ENCODE peak calls at places on chromosomes 16 and 17, in seven cellular contexts. I is ELR; F is endothelial cell of umbilical vein; K is naive thymus-derived CD8-positive, alpha-beta T cell; L is EL; N is progenitor cell of endocrine pancreas; Y is stimulated activated CD4-positive, alpha-beta T cell treated with anti-CD3 and anti-CD28 coated beads, Interleukin-1b, Interleukin-23, amount 100 ng/mL, for 1 hour. M is an unnamed sample.

GRCh38 chr17:15413101-15413750 is 54.2 kb downstream of the CDRT4 start:
- DNase-seq in I (no peak), F (no peak), K (no peak), L (no peak), N (no peak), Y (no peak), M (no peak)

GRCh38 chr17:41937970-41938851 is 7.8 kb downstream of the ODAD4 start:
- DNase-seq in I (no peak), F (no peak), K (no peak), L (no peak), N (no peak), Y (no peak), M (no peak)

GRCh38 chr17:76677406-76677805 is 33.4 kb downstream of the MXRA7 start:
- DNase-seq in I (no peak), F (no peak), K (no peak), L (no peak), N (no peak), Y (no peak), M (no peak)

GRCh38 chr17:65190467-65191095 is 53.4 kb downstream of the RGS9 start:
- DNase-seq in I (peak), F (no peak), K (no peak), L (peak), N (no peak), Y (no peak), M (no peak)

GRCh38 chr16:55912022-55912421 is 36.8 kb upstream of the CES5A start:
- DNase-seq in I (no peak), F (no peak), K (no peak), L (no peak), N (no peak), Y (no peak), M (no peak)

GRCh38 chr17:5583426-5584382 is 605 bp downstream of the NLRP1 start:
- DNase-seq in I (no peak), F (peak), K (no peak), L (peak), N (no peak), Y (no peak), M (no peak)

GRCh38 chr16:72246423-72246822 is 74.5 kb upstream of the PMFBP1 start:
- DNase-seq in I (no peak), F (no peak), K (no peak), L (no peak), N (no peak), Y (no peak), M (no peak)

GRCh38 chr17:561118-561517 is 153.5 kb downstream of the VPS53 start:
- DNase-seq in I (peak), F (peak), K (no peak), L (peak), N (no peak), Y (no peak), M (no peak)

GRCh38 chr16:72285728-72286127 is 113.8 kb upstream of the PMFBP1 start:
- DNase-seq in I (peak), F (no peak), K (no peak), L (no peak), N (no peak), Y (no peak), M (no peak)

GRCh38 chr16:48616571-48616970 is 6.6 kb upstream of the N4BP1 start:
- DNase-seq in I (no peak), F (no peak), K (no peak), L (no peak), N (no peak), Y (no peak), M (no peak)

GRCh38 chr17:67280279-67280678 is 35.3 kb upstream of the HELZ start:
- DNase-seq in I (no peak), F (no peak), K (no peak), L (no peak), N (no peak), Y (no peak), M (no peak)

GRCh38 chr16:66081967-66082366 is 284.5 kb upstream of the CDH5 start:
- DNase-seq in I (peak), F (no peak), K (no peak), L (peak), N (no peak), Y (no peak), M (no peak)

GRCh38 chr16:64627288-64627687 is 494.6 kb downstream of the CDH11 start:
- DNase-seq in I (no peak), F (no peak), K (no peak), L (no peak), N (no peak), Y (no peak), M (no peak)

GRCh38 chr16:13936596-13937081 is 16.7 kb downstream of the ERCC4 start:
- DNase-seq in I (peak), F (no peak), K (no peak), L (peak), N (no peak), Y (no peak), M (no peak)

GRCh38 chr17:1713878-1714487 is 3.8 kb upstream of the TLCD2 start:
- DNase-seq in I (peak), F (peak), K (no peak), L (peak), N (peak), Y (no peak), M (peak)

GRCh38 chr16:23081675-23082119 is 67.6 kb downstream of the USP31 start:
- DNase-seq in I (peak), F (peak), K (no peak), L (no peak), N (no peak), Y (no peak), M (no peak)

GRCh38 chr16:68251812-68252211 is 6.6 kb downstream of the PLA2G15 start:
- DNase-seq in I (no peak), F (no peak), K (no peak), L (no peak), N (no peak), Y (no peak), M (no peak)

M was measured in T47D.